ENCODE peak calls at places on chromosomes 6 and 20, in four cellular contexts. B is SK-N-SH, I is A549, H is GM12878. C is an unnamed sample.

GRCh38 chr6:16948376-16948775 is 153.5 kb upstream of the STMND1 start:
- DNase-seq in B (no peak), I (no peak), H (no peak), C (no peak)

GRCh38 chr6:133814797-133815196 is 74.1 kb upstream of the TCF21 start:
- DNase-seq in B (no peak), I (peak), H (no peak), C (no peak)

GRCh38 chr20:63236116-63236837 is 572 bp downstream of the BIRC7 start:
- DNase-seq in B (no peak), I (no peak), H (no peak), C (no peak)

GRCh38 chr20:35478804-35479472 is 23.5 kb downstream of the CEP250 start:
- DNase-seq in B (no peak), I (peak), H (no peak), C (peak)

GRCh38 chr6:13445005-13445743 is 42.2 kb downstream of the GFOD1 start:
- DNase-seq in B (peak), I (no peak), H (no peak), C (no peak)

GRCh38 chr6:7440476-7440875 is 50.9 kb downstream of the RIOK1 start:
- DNase-seq in B (no peak), I (no peak), H (no peak), C (no peak)

GRCh38 chr6:88804701-88805100 is 158.7 kb downstream of the RNGTT start:
- DNase-seq in B (no peak), I (no peak), H (no peak), C (no peak)

GRCh38 chr6:97177905-97178304 is 105.1 kb downstream of the MMS22L start:
- DNase-seq in B (no peak), I (no peak), H (no peak), C (peak)

GRCh38 chr6:31090275-31090972 is 22.0 kb downstream of the C6orf15 start:
- DNase-seq in B (no peak), I (no peak), H (no peak), C (no peak)

DNA sequence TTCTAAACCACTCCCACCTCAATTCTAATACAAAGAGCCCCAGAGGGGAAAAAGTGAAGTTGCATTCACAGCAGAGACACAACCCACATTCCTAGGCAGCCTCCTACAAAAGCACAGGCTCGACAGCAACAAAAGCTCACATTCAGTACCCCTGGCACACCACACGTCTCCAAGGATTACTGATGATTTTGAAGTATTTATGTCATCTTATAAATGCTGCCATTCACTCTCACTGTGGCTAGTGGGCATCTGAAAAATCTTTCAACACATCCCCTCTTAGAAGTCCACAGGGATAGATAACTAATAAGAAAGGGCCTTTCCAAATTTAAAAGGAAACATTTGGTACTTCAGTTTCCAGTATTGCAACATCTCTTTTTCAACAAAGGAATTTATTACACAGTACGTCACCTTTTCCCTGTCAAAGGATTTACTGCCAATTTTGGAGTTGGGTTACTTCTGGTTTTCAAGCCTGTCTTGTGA is 146.7 kb downstream of the TASP1 start:
- DNase-seq in B (no peak), I (peak), H (no peak), C (no peak)
- TF ChIP-seq PBX3 in B (no peak), I (no peak), H (no peak), C (no peak)

GRCh38 chr6:390914-391558 is 516 bp upstream of the IRF4 start:
- DNase-seq in B (no peak), I (no peak), H (no peak), C (no peak)
- TF ChIP-seq PBX3 in B (no peak), I (no peak), H (peak), C (no peak)

GRCh38 chr6:35050291-35050987 is 90.7 kb downstream of the TCP11 start:
- DNase-seq in B (peak), I (no peak), H (no peak), C (no peak)

GRCh38 chr6:35048631-35049083 is 92.5 kb downstream of the TCP11 start:
- DNase-seq in B (peak), I (no peak), H (no peak), C (no peak)

GRCh38 chr6:35049885-35050284 is 91.3 kb downstream of the TCP11 start:
- DNase-seq in B (peak), I (no peak), H (no peak), C (no peak)

GRCh38 chr6:35048031-35048613 is 93.0 kb downstream of the TCP11 start:
- DNase-seq in B (peak), I (no peak), H (no peak), C (no peak)

GRCh38 chr6:35049346-35049745 is 91.8 kb downstream of the TCP11 start:
- DNase-seq in B (no peak), I (no peak), H (no peak), C (no peak)
- TF ChIP-seq PBX3 in B (no peak), I (no peak), H (no peak), C (no peak)

DNA sequence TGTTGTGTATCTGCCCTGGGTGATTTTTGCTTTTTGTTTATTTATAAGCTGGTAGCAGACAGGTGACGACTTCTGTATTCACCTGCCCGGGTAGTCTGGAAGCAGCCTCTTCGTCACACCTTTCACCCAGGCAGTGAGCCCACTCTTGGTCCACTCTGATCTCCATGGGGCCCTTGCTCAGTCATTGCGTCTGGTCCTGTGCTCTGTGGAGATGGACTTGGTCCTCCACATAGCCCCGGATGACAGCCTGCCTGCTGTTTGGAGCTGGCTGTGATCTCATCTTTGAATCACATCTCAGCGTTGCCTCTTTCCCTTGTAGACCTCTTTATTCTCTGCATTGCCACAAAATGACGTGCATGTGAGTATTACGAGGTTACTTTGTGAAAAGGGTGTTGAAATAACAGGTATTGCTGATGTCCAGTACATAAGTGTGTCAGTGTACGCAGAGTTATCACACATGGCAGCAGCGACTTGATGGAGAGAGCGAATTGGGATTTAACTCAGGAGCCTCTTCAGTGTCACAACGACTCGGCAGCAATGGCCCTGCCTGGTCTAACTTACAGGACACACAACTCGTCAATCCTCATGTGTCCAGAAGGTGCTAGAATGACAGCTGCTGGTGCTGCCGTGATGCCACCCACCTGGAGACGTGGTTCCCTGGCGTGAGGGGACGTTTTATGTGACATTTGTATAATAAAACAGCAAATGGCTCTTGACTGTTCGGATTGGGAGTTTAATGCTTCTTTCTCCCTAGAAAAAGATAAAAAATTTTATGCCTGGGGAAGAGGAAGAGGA is 24.2 kb upstream of the FRMD1 start:
- DNase-seq in B (no peak), I (no peak), H (no peak), C (no peak)
- TF ChIP-seq PBX3 in B (no peak), I (no peak), H (no peak), C (no peak)

GRCh38 chr20:57514273-57514751 is 10.6 kb downstream of the CTCFL start:
- DNase-seq in B (peak), I (peak), H (no peak), C (peak)
- TF ChIP-seq PBX3 in B (no peak), I (no peak), H (no peak), C (no peak)

GRCh38 chr20:21286775-21287174 is 16.4 kb upstream of the XRN2 start:
- DNase-seq in B (no peak), I (no peak), H (no peak), C (peak)
- TF ChIP-seq PBX3 in B (no peak), I (no peak), H (no peak), C (no peak)

C was measured in HepG2.